ENCODE peak calls at places on chromosomes 1 and 21, in eight cellular contexts. H is brain microvascular endothelial cell, V is GM06990, T is heart right ventricle, R is lower leg skin, U is sigmoid colon, X is HCT116, J is A549. Z is an unnamed sample.

GRCh38 chr1:57623039-57623790 is 199.4 kb upstream of the DAB1 start:
- DNase-seq in X (no peak), T (peak; percentile 40), V (no peak), U (no peak), J (no peak), R (no peak), H (no peak), Z (no peak)

GRCh38 chr21:16563795-16564194 is 834.0 kb downstream of the USP25 start:
- DNase-seq in X (no peak), V (no peak), U (no peak), H (no peak), J (peak; percentile 72), R (no peak), T (no peak), Z (no peak)

GRCh38 chr1:156356875-156357534 is 12.0 kb upstream of the RHBG start:
- DNase-seq in T (peak; percentile 47), U (no peak), X (peak; percentile 69), V (peak; percentile 61), R (no peak), J (peak; percentile 63), H (no peak), Z (peak; percentile 70)

GRCh38 chr1:78377356-78377928 is 113.3 kb upstream of the PTGFR start:
- DNase-seq in X (no peak), J (no peak), V (no peak), H (no peak), U (no peak), R (no peak), T (no peak), Z (peak; percentile 9)

GRCh38 chr1:63593887-63594617 is 841 bp downstream of the PGM1 start:
- DNase-seq in R (peak; percentile 94), U (peak; percentile 80), X (peak; percentile 67), H (no peak), T (peak; percentile 82), V (no peak), J (peak; percentile 80), Z (peak; percentile 83)

GRCh38 chr1:246836647-246837046 is 95.1 kb downstream of the AHCTF1 start:
- DNase-seq in U (no peak), H (no peak), J (no peak), R (no peak), T (no peak), X (no peak), V (no peak), Z (no peak)

GRCh38 chr1:15953294-15953771 is 22.6 kb downstream of the ZBTB17 start:
- DNase-seq in R (peak; percentile 83), V (no peak), U (no peak), X (no peak), H (no peak), T (no peak), J (no peak), Z (no peak)

GRCh38 chr1:117795190-117795589 is 134.2 kb downstream of the GDAP2 start:
- DNase-seq in J (no peak), T (peak; percentile 22), R (no peak), X (no peak), H (peak; percentile 88), U (no peak), V (no peak), Z (no peak)

GRCh38 chr21:41887682-41888081 is 8.5 kb upstream of the PRDM15 start:
- DNase-seq in V (no peak), R (no peak), U (no peak), H (no peak), T (no peak), X (no peak), J (no peak), Z (no peak)

GRCh38 chr1:54996869-54997710 is 1.6 kb upstream of the BSND start:
- DNase-seq in R (no peak), H (no peak), T (no peak), V (no peak), X (no peak), J (no peak), U (no peak), Z (no peak)

GRCh38 chr21:31732891-31733520 is 1.1 kb upstream of the SCAF4 start:
- DNase-seq in U (peak; percentile 66), V (no peak), X (no peak), T (no peak), J (peak; percentile 9), H (no peak), R (no peak), Z (peak; percentile 53)

GRCh38 chr1:44905276-44905675 is 62.2 kb upstream of the PTCH2 start:
- DNase-seq in J (no peak), U (no peak), T (no peak), H (no peak), V (no peak), X (no peak), R (no peak), Z (no peak)

GRCh38 chr1:119448112-119448511 is 33.2 kb downstream of the HSD3B2 start:
- DNase-seq in J (no peak), X (no peak), R (no peak), H (no peak), U (no peak), T (no peak), V (no peak), Z (peak; percentile 1)

GRCh38 chr1:117499071-117499470 is 106.8 kb upstream of the TENT5C start:
- DNase-seq in V (no peak), X (no peak), U (no peak), R (no peak), T (no peak), J (no peak), H (no peak), Z (no peak)

GRCh38 chr21:20445971-20446370 is 552.2 kb upstream of the NCAM2 start:
- DNase-seq in V (no peak), X (no peak), U (no peak), T (no peak), J (no peak), R (no peak), H (no peak), Z (no peak)

GRCh38 chr1:44043176-44044070 is 12.2 kb upstream of the SLC6A9 start:
- DNase-seq in V (no peak), U (no peak), T (no peak), R (no peak), J (no peak), X (no peak), H (no peak), Z (no peak)

GRCh38 chr1:84634536-84635205 is 55.6 kb downstream of the SSX2IP start:
- DNase-seq in R (no peak), U (no peak), V (no peak), J (peak; percentile 7), H (no peak), T (no peak), X (no peak), Z (no peak)

GRCh38 chr1:208175508-208175895 is 68.7 kb downstream of the PLXNA2 start:
- DNase-seq in V (no peak), T (no peak), U (no peak), R (no peak), J (no peak), X (no peak), H (no peak), Z (no peak)

GRCh38 chr1:229244091-229244490 is 26.8 kb upstream of the RAB4A start:
- DNase-seq in U (no peak), H (no peak), V (no peak), J (no peak), X (no peak), T (no peak), R (no peak), Z (no peak)

GRCh38 chr1:193368302-193368701 is 181.9 kb upstream of the B3GALT2 start:
- DNase-seq in U (no peak), V (no peak), X (no peak), J (no peak), R (no peak), T (no peak), H (no peak), Z (peak; percentile 4)
- H3K4me3 ChIP-seq in U (no peak overlapping the region), V (peak overlapping the region; percentile 23), X (no peak overlapping the region), J (no peak overlapping the region), R (no peak overlapping the region), T (no peak overlapping the region), H (no peak overlapping the region), Z (no peak overlapping the region)

DNA sequence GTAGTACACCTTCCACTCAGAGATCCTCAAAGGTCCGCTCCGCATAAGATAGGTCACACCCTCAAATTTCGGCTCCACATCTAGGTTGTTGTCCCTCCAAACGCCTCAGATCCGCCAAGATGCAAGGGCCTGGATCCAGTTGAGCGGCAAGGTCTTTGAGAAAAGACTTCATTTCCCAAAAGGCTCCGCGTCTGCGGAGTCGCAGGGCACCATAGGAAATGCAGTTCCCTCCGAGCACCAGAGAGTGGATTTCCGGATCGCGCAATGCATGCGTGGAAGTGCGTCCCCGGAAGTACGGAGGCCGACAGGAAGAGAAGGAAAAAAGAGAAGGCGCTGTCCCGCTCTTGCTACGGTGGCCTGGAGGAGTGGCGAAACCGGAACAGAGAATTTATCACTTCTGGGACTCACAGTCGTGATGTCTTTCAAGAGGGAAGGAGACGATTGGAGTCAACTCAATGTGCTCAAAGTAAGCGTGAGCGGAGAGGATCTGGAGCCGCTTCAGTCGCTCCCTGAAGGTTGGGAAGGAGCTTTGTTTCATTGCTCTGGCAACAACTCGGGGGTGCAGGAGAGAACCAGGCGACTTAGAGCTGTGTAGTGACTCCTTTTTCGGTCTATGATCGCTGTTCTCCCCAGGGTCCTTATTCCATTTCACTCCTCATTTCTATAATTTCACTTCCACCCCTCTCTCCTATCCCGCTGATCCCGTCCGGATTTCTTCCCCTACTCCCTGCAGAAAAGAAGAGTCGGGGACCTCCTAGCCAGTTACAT is at the start of the genes LYSMD1 and SCNM1:
- DNase-seq in U (peak; percentile 99), R (peak; percentile 99), T (peak; percentile 91), H (peak; percentile 99), J (peak; percentile 99), V (peak; percentile 92), X (peak; percentile 97), Z (peak; percentile 99)
- TF ChIP-seq CTCF in U (no peak), R (no peak), T (no peak), H (no peak), J (no peak), V (no peak), X (no peak), Z (no peak)

DNA sequence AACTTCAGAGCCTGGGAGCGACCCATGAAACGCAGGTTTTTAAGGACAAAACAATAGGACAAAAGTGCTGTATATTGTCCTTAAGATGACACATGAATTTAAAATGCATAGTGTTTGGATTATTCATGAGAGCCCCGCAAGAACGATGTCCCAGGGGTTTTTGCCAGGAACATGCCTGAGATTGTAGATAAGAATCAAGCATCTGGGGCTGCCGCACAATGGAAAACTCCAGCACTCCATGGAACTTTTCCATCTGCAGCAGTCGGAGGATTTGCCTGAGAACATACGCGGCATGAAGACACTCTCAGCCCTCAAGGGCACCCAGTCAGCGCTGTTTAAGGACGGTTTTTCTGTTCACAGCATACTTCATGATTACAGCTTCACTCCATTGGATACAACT is 5.3 kb upstream of the ERG start:
- DNase-seq in H (peak; percentile 79), J (no peak), T (no peak), U (no peak), R (no peak), X (no peak), V (no peak), Z (no peak)
- H3K4me3 ChIP-seq in H (no peak overlapping the region), J (no peak overlapping the region), T (peak overlapping the region; percentile 27), U (no peak overlapping the region), R (no peak overlapping the region), X (no peak overlapping the region), V (no peak overlapping the region), Z (no peak overlapping the region)

DNA sequence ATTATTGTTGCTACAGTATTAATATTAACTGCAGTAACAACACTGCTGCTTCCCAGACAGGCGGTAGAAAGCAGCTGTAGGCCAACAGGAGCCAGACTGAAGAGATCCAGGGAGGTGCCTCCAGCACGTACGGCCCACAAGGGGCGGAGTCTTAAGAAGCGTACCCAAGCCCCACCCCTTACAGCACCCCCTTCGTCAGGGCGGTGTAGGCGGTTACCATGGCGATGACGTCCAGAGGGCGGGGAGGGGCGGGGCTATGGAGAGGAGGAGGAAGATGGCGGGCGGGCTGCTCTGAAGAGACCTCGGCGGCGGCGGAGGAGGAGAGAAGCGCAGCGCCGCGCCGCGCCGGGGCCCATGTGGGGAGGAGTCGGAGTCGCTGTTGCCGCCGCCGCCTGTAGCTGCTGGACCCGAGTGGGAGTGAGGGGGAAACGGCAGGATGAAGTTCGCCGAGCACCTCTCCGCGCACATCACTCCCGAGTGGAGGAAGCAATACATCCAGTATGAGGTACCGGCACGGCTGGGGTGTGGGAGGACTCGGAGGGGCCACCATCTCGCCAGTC is at the start of gene XPR1:
- DNase-seq in T (peak; percentile 99), R (peak; percentile 99), X (peak; percentile 97), V (peak; percentile 94), H (peak; percentile 99), J (peak; percentile 99), U (peak; percentile 99), Z (peak; percentile 99)
- TF ChIP-seq CTCF in T (peak; percentile 18), R (no peak), X (no peak), V (peak; percentile 24), H (peak; percentile 60), J (no peak), U (no peak), Z (peak; percentile 24)

Z was measured in GM12865.